ENCODE peak calls at places on chromosomes 13 and 19, in five cellular contexts. One of them, this sample, is unnamed.
A peak's percentile ranks its signal among the peaks of the same experiment; 100 is the strongest.

GRCh38 chr19:1780272-1780957 is 27.1 kb downstream of the ONECUT3 start:
- DNase-seq in left ventricle myocardium inferior: no peak
- DNase-seq in cardiac fibroblast: peak; percentile 30
- DNase-seq in heart left ventricle: no peak
- DNase-seq in neural progenitor cell: no peak
- DNase-seq in this sample: peak; percentile 52

GRCh38 chr13:111335263-111335662 is 14.8 kb downstream of the TEX29 start:
- DNase-seq in cardiac fibroblast: no peak
- DNase-seq in left ventricle myocardium inferior: no peak
- DNase-seq in neural progenitor cell: no peak
- DNase-seq in heart left ventricle: no peak
- DNase-seq in this sample: no peak

GRCh38 chr13:59680429-59681024 is 483.2 kb downstream of the DIAPH3 start:
- DNase-seq in heart left ventricle: no peak
- DNase-seq in cardiac fibroblast: peak; percentile 45
- DNase-seq in left ventricle myocardium inferior: no peak
- DNase-seq in neural progenitor cell: peak; percentile 35
- DNase-seq in this sample: peak; percentile 39

GRCh38 chr13:94177041-94177440 is 302.4 kb downstream of the DCT start:
- DNase-seq in heart left ventricle: no peak
- DNase-seq in neural progenitor cell: no peak
- DNase-seq in cardiac fibroblast: peak; percentile 23
- DNase-seq in left ventricle myocardium inferior: no peak
- DNase-seq in this sample: no peak

GRCh38 chr19:41351339-41352245 is 2.1 kb downstream of the TGFB1 start:
- DNase-seq in cardiac fibroblast: peak; percentile 63
- DNase-seq in heart left ventricle: peak; percentile 76
- DNase-seq in neural progenitor cell: peak; percentile 61
- DNase-seq in left ventricle myocardium inferior: peak; percentile 75
- DNase-seq in this sample: peak; percentile 35

GRCh38 chr13:32752997-32753606 is 166.8 kb downstream of the PDS5B start:
- DNase-seq in left ventricle myocardium inferior: no peak
- DNase-seq in cardiac fibroblast: no peak
- DNase-seq in neural progenitor cell: no peak
- DNase-seq in heart left ventricle: no peak
- DNase-seq in this sample: no peak

GRCh38 chr13:73341748-73342147 is 282.9 kb downstream of the KLF5 start:
- DNase-seq in neural progenitor cell: no peak
- DNase-seq in left ventricle myocardium inferior: no peak
- DNase-seq in heart left ventricle: no peak
- DNase-seq in cardiac fibroblast: peak; percentile 34
- DNase-seq in this sample: peak; percentile 46

GRCh38 chr13:51818771-51819511 is 15.0 kb upstream of the DHRS12 start:
- DNase-seq in cardiac fibroblast: peak; percentile 71
- DNase-seq in heart left ventricle: no peak
- DNase-seq in left ventricle myocardium inferior: no peak
- DNase-seq in neural progenitor cell: no peak
- DNase-seq in this sample: no peak

GRCh38 chr13:102798653-102799543 is at the start of the genes BIVM and POGLUT2:
- DNase-seq in cardiac fibroblast: peak; percentile 94
- DNase-seq in neural progenitor cell: peak; percentile 95
- DNase-seq in heart left ventricle: peak; percentile 94
- DNase-seq in left ventricle myocardium inferior: peak; percentile 90
- DNase-seq in this sample: peak; percentile 92

GRCh38 chr13:26112843-26113242 is 61.0 kb upstream of the SHISA2 start:
- DNase-seq in cardiac fibroblast: no peak
- DNase-seq in heart left ventricle: no peak
- DNase-seq in neural progenitor cell: peak; percentile 18
- DNase-seq in left ventricle myocardium inferior: no peak
- DNase-seq in this sample: peak; percentile 37

GRCh38 chr13:94617389-94618000 is 15.8 kb downstream of the GPR180 start:
- DNase-seq in heart left ventricle: no peak
- DNase-seq in cardiac fibroblast: peak; percentile 44
- DNase-seq in neural progenitor cell: no peak
- DNase-seq in left ventricle myocardium inferior: no peak
- DNase-seq in this sample: peak; percentile 49

GRCh38 chr19:8147579-8147978 is 1.8 kb downstream of the FBN3 start:
- DNase-seq in neural progenitor cell: no peak
- DNase-seq in left ventricle myocardium inferior: no peak
- DNase-seq in heart left ventricle: no peak
- DNase-seq in cardiac fibroblast: no peak
- DNase-seq in this sample: no peak

GRCh38 chr13:107585466-107585865 is 629.9 kb downstream of the LIG4 start:
- DNase-seq in cardiac fibroblast: no peak
- DNase-seq in left ventricle myocardium inferior: no peak
- DNase-seq in neural progenitor cell: no peak
- DNase-seq in heart left ventricle: no peak
- DNase-seq in this sample: no peak

GRCh38 chr13:33410619-33411018 is 125.1 kb upstream of the STARD13 start:
- DNase-seq in left ventricle myocardium inferior: no peak
- DNase-seq in neural progenitor cell: no peak
- DNase-seq in heart left ventricle: no peak
- DNase-seq in cardiac fibroblast: no peak
- DNase-seq in this sample: no peak

GRCh38 chr19:54407780-54408179 is 7.5 kb upstream of the TTYH1 start:
- DNase-seq in heart left ventricle: no peak
- DNase-seq in cardiac fibroblast: no peak
- DNase-seq in neural progenitor cell: no peak
- DNase-seq in left ventricle myocardium inferior: no peak
- DNase-seq in this sample: no peak

GRCh38 chr19:41548954-41549688 is 26.8 kb upstream of the CEACAM21 start:
- DNase-seq in neural progenitor cell: peak; percentile 48
- DNase-seq in cardiac fibroblast: peak; percentile 30
- DNase-seq in heart left ventricle: no peak
- DNase-seq in left ventricle myocardium inferior: no peak
- DNase-seq in this sample: no peak

GRCh38 chr19:49128545-49129237 is 9.3 kb downstream of the PPFIA3 start:
- DNase-seq in heart left ventricle: no peak
- DNase-seq in left ventricle myocardium inferior: no peak
- DNase-seq in cardiac fibroblast: no peak
- DNase-seq in neural progenitor cell: no peak
- DNase-seq in this sample: no peak

GRCh38 chr19:49126575-49126974 is 7.2 kb downstream of the PPFIA3 start:
- DNase-seq in cardiac fibroblast: no peak
- DNase-seq in left ventricle myocardium inferior: no peak
- DNase-seq in neural progenitor cell: no peak
- DNase-seq in heart left ventricle: no peak
- DNase-seq in this sample: no peak

GRCh38 chr19:49127674-49128544 is 8.6 kb downstream of the PPFIA3 start:
- DNase-seq in heart left ventricle: peak; percentile 97
- DNase-seq in neural progenitor cell: peak; percentile 97
- DNase-seq in cardiac fibroblast: peak; percentile 98
- DNase-seq in left ventricle myocardium inferior: peak; percentile 95
- DNase-seq in this sample: peak; percentile 90

GRCh38 chr19:49129238-49129583 is 9.9 kb downstream of the PPFIA3 start:
- DNase-seq in heart left ventricle: no peak
- DNase-seq in cardiac fibroblast: no peak
- DNase-seq in left ventricle myocardium inferior: no peak
- DNase-seq in neural progenitor cell: peak; percentile 68
- DNase-seq in this sample: no peak

DNA sequence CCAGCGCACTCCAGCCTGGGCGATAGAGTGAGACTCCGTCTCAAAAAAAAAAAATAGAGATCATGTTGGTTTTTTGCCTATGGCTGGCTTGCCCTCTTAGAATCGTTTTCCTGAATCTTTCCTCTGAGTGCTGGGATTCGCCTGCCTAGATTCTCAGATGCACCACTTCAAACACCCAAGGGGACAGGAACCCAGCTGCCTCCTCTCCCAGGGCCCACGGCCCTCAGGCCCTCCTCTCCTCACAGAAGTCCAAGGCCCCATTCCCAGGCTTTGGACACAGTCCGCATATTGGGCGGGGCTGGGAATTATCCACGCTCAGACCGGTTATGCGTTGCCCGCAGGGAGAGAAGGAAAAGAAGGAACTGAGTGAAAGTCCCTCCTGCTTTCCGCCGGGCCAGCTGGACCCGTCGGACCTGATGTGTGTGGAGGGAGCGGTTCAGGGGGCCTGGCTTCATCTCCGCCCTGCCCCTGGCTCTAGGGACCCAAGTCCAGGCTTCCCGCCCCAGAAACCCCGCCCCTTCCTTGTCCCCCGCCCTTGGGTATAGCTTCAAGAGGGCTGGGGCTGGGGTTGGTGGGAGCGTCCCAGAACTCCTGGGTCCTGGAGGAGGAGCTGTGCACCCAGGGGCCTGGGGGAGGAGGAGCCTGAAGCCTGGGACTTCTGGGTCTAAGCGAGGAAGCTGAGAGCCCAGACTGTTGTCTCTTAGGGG is 5.8 kb downstream of the PPFIA3 start:
- DNase-seq in heart left ventricle: peak; percentile 37
- DNase-seq in cardiac fibroblast: no peak
- DNase-seq in left ventricle myocardium inferior: no peak
- DNase-seq in neural progenitor cell: peak; percentile 45
- DNase-seq in this sample: no peak
- H3K4me3 ChIP-seq in heart left ventricle: no peak overlapping the region
- H3K4me3 ChIP-seq in cardiac fibroblast: no peak overlapping the region
- H3K4me3 ChIP-seq in left ventricle myocardium inferior: peak overlapping the region; percentile 19
- H3K4me3 ChIP-seq in neural progenitor cell: no peak overlapping the region
- H3K4me3 ChIP-seq in this sample: no peak overlapping the region

GRCh38 chr13:109779876-109780516 is 6.4 kb downstream of the IRS2 start:
- DNase-seq in left ventricle myocardium inferior: no peak
- DNase-seq in heart left ventricle: no peak
- DNase-seq in cardiac fibroblast: no peak
- DNase-seq in neural progenitor cell: no peak
- DNase-seq in this sample: no peak

GRCh38 chr13:109780880-109781383 is 5.5 kb downstream of the IRS2 start:
- DNase-seq in cardiac fibroblast: no peak
- DNase-seq in heart left ventricle: no peak
- DNase-seq in neural progenitor cell: no peak
- DNase-seq in left ventricle myocardium inferior: no peak
- DNase-seq in this sample: no peak

GRCh38 chr13:109776575-109776974 is 9.8 kb downstream of the IRS2 start:
- DNase-seq in neural progenitor cell: no peak
- DNase-seq in left ventricle myocardium inferior: no peak
- DNase-seq in heart left ventricle: no peak
- DNase-seq in cardiac fibroblast: no peak
- DNase-seq in this sample: peak; percentile 18

GRCh38 chr13:109779074-109779473 is 7.3 kb downstream of the IRS2 start:
- DNase-seq in left ventricle myocardium inferior: no peak
- DNase-seq in cardiac fibroblast: no peak
- DNase-seq in neural progenitor cell: no peak
- DNase-seq in heart left ventricle: no peak
- DNase-seq in this sample: no peak

GRCh38 chr13:109778102-109778542 is 8.3 kb downstream of the IRS2 start:
- DNase-seq in heart left ventricle: no peak
- DNase-seq in left ventricle myocardium inferior: no peak
- DNase-seq in cardiac fibroblast: no peak
- DNase-seq in neural progenitor cell: peak; percentile 29
- DNase-seq in this sample: peak; percentile 56
- H3K4me3 ChIP-seq in heart left ventricle: no peak overlapping the region
- H3K4me3 ChIP-seq in left ventricle myocardium inferior: peak overlapping the region; percentile 78
- H3K4me3 ChIP-seq in cardiac fibroblast: no peak overlapping the region
- H3K4me3 ChIP-seq in neural progenitor cell: no peak overlapping the region
- H3K4me3 ChIP-seq in this sample: peak overlapping the region; percentile 57

DNA sequence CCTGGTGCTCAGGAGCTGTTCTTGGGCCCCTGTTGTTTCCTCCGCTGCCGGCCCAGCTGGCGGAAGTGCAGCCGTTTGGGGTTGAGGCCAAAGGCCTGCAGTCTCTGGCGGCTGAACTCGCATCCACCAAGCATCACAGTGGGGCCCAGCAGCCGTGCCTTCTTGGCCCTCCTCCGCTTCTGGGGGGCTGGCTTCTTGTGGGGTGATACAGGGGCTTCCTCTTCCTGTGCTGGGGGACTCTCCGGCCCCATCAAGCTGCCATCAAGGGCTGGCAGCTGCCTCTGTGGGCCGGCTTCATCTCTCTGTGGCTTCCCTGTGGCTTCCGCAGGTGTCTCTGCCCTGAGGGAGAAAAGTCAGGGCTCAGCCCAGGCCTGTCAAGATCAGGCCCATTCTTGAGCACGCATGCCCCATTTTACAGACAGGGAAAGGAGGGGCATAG is 10.3 kb downstream of the ATG4D start:
- DNase-seq in cardiac fibroblast: no peak
- DNase-seq in neural progenitor cell: no peak
- DNase-seq in heart left ventricle: no peak
- DNase-seq in left ventricle myocardium inferior: no peak
- DNase-seq in this sample: no peak
- H3K4me3 ChIP-seq in cardiac fibroblast: no peak overlapping the region
- H3K4me3 ChIP-seq in neural progenitor cell: no peak overlapping the region
- H3K4me3 ChIP-seq in heart left ventricle: no peak overlapping the region
- H3K4me3 ChIP-seq in left ventricle myocardium inferior: no peak overlapping the region
- H3K4me3 ChIP-seq in this sample: no peak overlapping the region

GRCh38 chr19:21440321-21440720 is 43.4 kb downstream of the ZNF493 start:
- DNase-seq in heart left ventricle: no peak
- DNase-seq in neural progenitor cell: no peak
- DNase-seq in cardiac fibroblast: no peak
- DNase-seq in left ventricle myocardium inferior: no peak
- DNase-seq in this sample: no peak
- H3K4me3 ChIP-seq in heart left ventricle: no peak overlapping the region
- H3K4me3 ChIP-seq in neural progenitor cell: no peak overlapping the region
- H3K4me3 ChIP-seq in cardiac fibroblast: no peak overlapping the region
- H3K4me3 ChIP-seq in left ventricle myocardium inferior: no peak overlapping the region
- H3K4me3 ChIP-seq in this sample: no peak overlapping the region

DNA sequence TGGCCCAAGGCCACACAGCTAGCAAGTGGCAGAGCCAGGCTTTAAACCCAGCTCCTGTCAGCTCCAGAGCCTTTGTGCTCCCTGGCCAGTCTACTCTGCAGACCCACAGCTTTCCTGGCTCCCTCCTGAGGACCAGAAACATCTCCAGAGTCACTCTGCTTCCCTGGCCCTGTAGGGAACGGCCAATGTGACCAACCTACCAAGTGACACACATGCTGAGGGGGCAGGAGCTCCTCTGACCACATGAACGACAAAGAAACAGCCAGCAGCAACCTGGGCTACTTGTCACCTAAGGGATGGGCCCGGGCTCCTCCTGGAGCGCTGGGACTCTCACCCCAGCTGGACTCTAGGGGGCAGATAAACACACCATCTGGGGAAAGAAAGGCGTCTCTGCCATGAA is 19.3 kb downstream of the PEG3 start:
- DNase-seq in neural progenitor cell: no peak
- DNase-seq in left ventricle myocardium inferior: no peak
- DNase-seq in cardiac fibroblast: no peak
- DNase-seq in heart left ventricle: no peak
- DNase-seq in this sample: no peak
- H3K4me3 ChIP-seq in neural progenitor cell: no peak overlapping the region
- H3K4me3 ChIP-seq in left ventricle myocardium inferior: no peak overlapping the region
- H3K4me3 ChIP-seq in cardiac fibroblast: no peak overlapping the region
- H3K4me3 ChIP-seq in heart left ventricle: no peak overlapping the region
- H3K4me3 ChIP-seq in this sample: no peak overlapping the region

GRCh38 chr13:92017737-92018136 is 619.3 kb downstream of the GPC5 start:
- DNase-seq in cardiac fibroblast: no peak
- DNase-seq in neural progenitor cell: no peak
- DNase-seq in heart left ventricle: no peak
- DNase-seq in left ventricle myocardium inferior: no peak
- DNase-seq in this sample: no peak
- H3K4me3 ChIP-seq in cardiac fibroblast: no peak overlapping the region
- H3K4me3 ChIP-seq in neural progenitor cell: no peak overlapping the region
- H3K4me3 ChIP-seq in heart left ventricle: no peak overlapping the region
- H3K4me3 ChIP-seq in left ventricle myocardium inferior: no peak overlapping the region
- H3K4me3 ChIP-seq in this sample: no peak overlapping the region

This sample was measured in PC-3.